ENCODE peak calls at places on chromosomes 4 and X, in five cellular contexts. One of them, this sample, is unnamed.

GRCh38 chrX:136202889-136203288 is 48.3 kb downstream of the MAP7D3 start:
- DNase-seq in HAP-1: no peak
- DNase-seq in colonic mucosa: no peak
- DNase-seq in CD8-positive, alpha-beta memory T cell: no peak
- DNase-seq in mucosa of descending colon: no peak
- DNase-seq in this sample: no peak

GRCh38 chr4:185256444-185256843 is 47.0 kb downstream of the SNX25 start:
- DNase-seq in CD8-positive, alpha-beta memory T cell: no peak
- DNase-seq in mucosa of descending colon: no peak
- DNase-seq in HAP-1: no peak
- DNase-seq in colonic mucosa: no peak
- DNase-seq in this sample: no peak

GRCh38 chr4:24971192-24971591 is 58.4 kb upstream of the CCDC149 start:
- DNase-seq in colonic mucosa: no peak
- DNase-seq in CD8-positive, alpha-beta memory T cell: no peak
- DNase-seq in HAP-1: no peak
- DNase-seq in mucosa of descending colon: no peak
- DNase-seq in this sample: no peak

GRCh38 chr4:150973626-150974250 is 41.3 kb downstream of the LRBA start:
- DNase-seq in HAP-1: no peak
- DNase-seq in CD8-positive, alpha-beta memory T cell: no peak
- DNase-seq in colonic mucosa: no peak
- DNase-seq in mucosa of descending colon: no peak
- DNase-seq in this sample: no peak

GRCh38 chr4:94466923-94467322 is 15.2 kb downstream of the PDLIM5 start:
- DNase-seq in HAP-1: no peak
- DNase-seq in colonic mucosa: no peak
- DNase-seq in CD8-positive, alpha-beta memory T cell: no peak
- DNase-seq in mucosa of descending colon: no peak
- DNase-seq in this sample: no peak

GRCh38 chr4:26273308-26273980 is 47.4 kb upstream of the RBPJ start:
- DNase-seq in HAP-1: no peak
- DNase-seq in CD8-positive, alpha-beta memory T cell: no peak
- DNase-seq in colonic mucosa: no peak
- DNase-seq in mucosa of descending colon: peak; percentile 14
- DNase-seq in this sample: no peak

GRCh38 chr4:154551872-154552686 is 1.9 kb upstream of the PLRG1 start:
- DNase-seq in mucosa of descending colon: peak; percentile 81
- DNase-seq in CD8-positive, alpha-beta memory T cell: peak; percentile 47
- DNase-seq in colonic mucosa: peak; percentile 76
- DNase-seq in HAP-1: peak; percentile 76
- DNase-seq in this sample: peak; percentile 54

GRCh38 chr4:176259330-176260090 is 9.5 kb downstream of the ASB5 start:
- DNase-seq in CD8-positive, alpha-beta memory T cell: no peak
- DNase-seq in mucosa of descending colon: no peak
- DNase-seq in colonic mucosa: no peak
- DNase-seq in HAP-1: no peak
- DNase-seq in this sample: no peak

GRCh38 chr4:102901804-102902203 is 33.0 kb downstream of the CISD2 start:
- DNase-seq in HAP-1: no peak
- DNase-seq in CD8-positive, alpha-beta memory T cell: no peak
- DNase-seq in colonic mucosa: no peak
- DNase-seq in mucosa of descending colon: no peak
- DNase-seq in this sample: no peak

GRCh38 chrX:98068210-98068609 is 1184.5 kb downstream of the RPA4 start:
- DNase-seq in HAP-1: no peak
- DNase-seq in mucosa of descending colon: no peak
- DNase-seq in colonic mucosa: no peak
- DNase-seq in CD8-positive, alpha-beta memory T cell: no peak
- DNase-seq in this sample: no peak

GRCh38 chr4:182486895-182487294 is 243.7 kb downstream of the TENM3 start:
- DNase-seq in mucosa of descending colon: no peak
- DNase-seq in colonic mucosa: no peak
- DNase-seq in HAP-1: no peak
- DNase-seq in CD8-positive, alpha-beta memory T cell: no peak
- DNase-seq in this sample: no peak

GRCh38 chrX:107290019-107290418 is 83.6 kb downstream of the DNAAF6 start:
- DNase-seq in colonic mucosa: no peak
- DNase-seq in CD8-positive, alpha-beta memory T cell: no peak
- DNase-seq in mucosa of descending colon: no peak
- DNase-seq in HAP-1: no peak
- DNase-seq in this sample: no peak

GRCh38 chrX:11929476-11929875 is 171.4 kb downstream of the MSL3 start:
- DNase-seq in CD8-positive, alpha-beta memory T cell: no peak
- DNase-seq in colonic mucosa: no peak
- DNase-seq in mucosa of descending colon: no peak
- DNase-seq in HAP-1: no peak
- DNase-seq in this sample: no peak

GRCh38 chr4:41873380-41874295 is 61.6 kb upstream of the TMEM33 start:
- DNase-seq in HAP-1: no peak
- DNase-seq in colonic mucosa: no peak
- DNase-seq in CD8-positive, alpha-beta memory T cell: no peak
- DNase-seq in mucosa of descending colon: no peak
- DNase-seq in this sample: no peak

GRCh38 chr4:128810871-128811570 is 1.5 kb downstream of the JADE1 start:
- DNase-seq in HAP-1: peak; percentile 94
- DNase-seq in mucosa of descending colon: peak; percentile 79
- DNase-seq in colonic mucosa: peak; percentile 85
- DNase-seq in CD8-positive, alpha-beta memory T cell: peak; percentile 77
- DNase-seq in this sample: peak; percentile 94

GRCh38 chr4:186829740-186830449 is 106.2 kb upstream of the FAT1 start:
- DNase-seq in CD8-positive, alpha-beta memory T cell: no peak
- DNase-seq in HAP-1: no peak
- DNase-seq in mucosa of descending colon: no peak
- DNase-seq in colonic mucosa: no peak
- DNase-seq in this sample: no peak

GRCh38 chr4:125780747-125781146 is 466.0 kb downstream of the FAT4 start:
- DNase-seq in CD8-positive, alpha-beta memory T cell: no peak
- DNase-seq in HAP-1: no peak
- DNase-seq in colonic mucosa: no peak
- DNase-seq in mucosa of descending colon: no peak
- DNase-seq in this sample: no peak

GRCh38 chr4:74540193-74540592 is 95.3 kb downstream of the AREG start:
- DNase-seq in mucosa of descending colon: no peak
- DNase-seq in HAP-1: no peak
- DNase-seq in colonic mucosa: no peak
- DNase-seq in CD8-positive, alpha-beta memory T cell: no peak
- DNase-seq in this sample: no peak

GRCh38 chr4:168566736-168567135 is 69.9 kb downstream of the PALLD start:
- DNase-seq in CD8-positive, alpha-beta memory T cell: no peak
- DNase-seq in mucosa of descending colon: no peak
- DNase-seq in colonic mucosa: no peak
- DNase-seq in HAP-1: no peak
- DNase-seq in this sample: no peak

GRCh38 chr4:185167205-185167604 is 24.1 kb downstream of the SLC25A4 start:
- DNase-seq in colonic mucosa: no peak
- DNase-seq in CD8-positive, alpha-beta memory T cell: no peak
- DNase-seq in HAP-1: no peak
- DNase-seq in mucosa of descending colon: no peak
- DNase-seq in this sample: no peak

GRCh38 chrX:115344885-115345653 is 55.6 kb downstream of the LUZP4 start:
- DNase-seq in colonic mucosa: peak; percentile 73
- DNase-seq in mucosa of descending colon: peak; percentile 65
- DNase-seq in HAP-1: peak; percentile 85
- DNase-seq in CD8-positive, alpha-beta memory T cell: no peak
- DNase-seq in this sample: peak; percentile 81

GRCh38 chrX:115229337-115229991 is 4.4 kb downstream of the LRCH2 start:
- DNase-seq in mucosa of descending colon: no peak
- DNase-seq in colonic mucosa: no peak
- DNase-seq in HAP-1: no peak
- DNase-seq in CD8-positive, alpha-beta memory T cell: no peak
- DNase-seq in this sample: no peak

GRCh38 chr4:5037553-5038551 is 13.4 kb upstream of the STK32B start:
- DNase-seq in mucosa of descending colon: peak; percentile 21
- DNase-seq in HAP-1: no peak
- DNase-seq in CD8-positive, alpha-beta memory T cell: no peak
- DNase-seq in colonic mucosa: no peak
- DNase-seq in this sample: no peak

GRCh38 chr4:76233967-76234678 is 17.4 kb upstream of the FAM47E start:
- DNase-seq in HAP-1: no peak
- DNase-seq in CD8-positive, alpha-beta memory T cell: no peak
- DNase-seq in colonic mucosa: peak; percentile 57
- DNase-seq in mucosa of descending colon: peak; percentile 79
- DNase-seq in this sample: no peak

GRCh38 chrX:10749113-10749512 is 128.7 kb upstream of the MID1 start:
- DNase-seq in CD8-positive, alpha-beta memory T cell: no peak
- DNase-seq in colonic mucosa: no peak
- DNase-seq in mucosa of descending colon: no peak
- DNase-seq in HAP-1: no peak
- DNase-seq in this sample: no peak

GRCh38 chr4:103199009-103199408 is 866 bp upstream of the CENPE start:
- DNase-seq in CD8-positive, alpha-beta memory T cell: no peak
- DNase-seq in mucosa of descending colon: no peak
- DNase-seq in colonic mucosa: no peak
- DNase-seq in HAP-1: no peak
- DNase-seq in this sample: no peak

GRCh38 chrX:80749404-80749803 is 60.3 kb downstream of the BRWD3 start:
- DNase-seq in colonic mucosa: no peak
- DNase-seq in CD8-positive, alpha-beta memory T cell: no peak
- DNase-seq in HAP-1: no peak
- DNase-seq in mucosa of descending colon: no peak
- DNase-seq in this sample: no peak

GRCh38 chrX:134287356-134287755 is 50.4 kb downstream of the CCDC160 start:
- DNase-seq in mucosa of descending colon: no peak
- DNase-seq in HAP-1: no peak
- DNase-seq in CD8-positive, alpha-beta memory T cell: no peak
- DNase-seq in colonic mucosa: no peak
- DNase-seq in this sample: no peak

GRCh38 chr4:144782345-144782744 is 136.4 kb downstream of the HHIP start:
- DNase-seq in HAP-1: no peak
- DNase-seq in colonic mucosa: no peak
- DNase-seq in mucosa of descending colon: no peak
- DNase-seq in CD8-positive, alpha-beta memory T cell: no peak
- DNase-seq in this sample: no peak

DNA sequence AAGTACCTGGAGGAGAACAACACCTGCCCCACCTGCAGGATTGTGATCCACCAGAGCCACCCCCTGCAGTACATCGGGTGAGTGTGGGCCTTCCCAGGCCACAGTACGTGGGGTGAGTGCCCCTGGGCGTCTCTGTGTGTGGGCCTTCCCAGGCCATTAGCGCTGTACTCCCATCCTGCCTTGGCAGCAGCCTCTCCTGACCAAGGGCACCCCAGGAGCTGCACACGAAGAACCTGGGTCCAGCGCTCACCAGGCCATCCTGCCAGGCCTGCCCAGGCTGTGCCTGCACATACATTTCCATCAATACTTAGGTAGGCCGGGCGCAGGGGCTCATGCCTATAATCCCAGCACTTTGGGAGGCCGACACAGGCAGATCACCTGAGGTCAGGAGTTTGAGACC is 29.3 kb downstream of the PCGF3 start:
- DNase-seq in colonic mucosa: no peak
- DNase-seq in mucosa of descending colon: no peak
- DNase-seq in HAP-1: no peak
- DNase-seq in CD8-positive, alpha-beta memory T cell: no peak
- DNase-seq in this sample: no peak
- H3K36me3 ChIP-seq in colonic mucosa: peaks cover 27% of the 10 kb centered on the region
- H3K36me3 ChIP-seq in mucosa of descending colon: no peaks in the 10 kb centered on the region
- H3K36me3 ChIP-seq in HAP-1: peaks cover 60% of the 10 kb centered on the region
- H3K36me3 ChIP-seq in CD8-positive, alpha-beta memory T cell: peaks cover 23% of the 10 kb centered on the region
- H3K36me3 ChIP-seq in this sample: peaks cover 78% of the 10 kb centered on the region

DNA sequence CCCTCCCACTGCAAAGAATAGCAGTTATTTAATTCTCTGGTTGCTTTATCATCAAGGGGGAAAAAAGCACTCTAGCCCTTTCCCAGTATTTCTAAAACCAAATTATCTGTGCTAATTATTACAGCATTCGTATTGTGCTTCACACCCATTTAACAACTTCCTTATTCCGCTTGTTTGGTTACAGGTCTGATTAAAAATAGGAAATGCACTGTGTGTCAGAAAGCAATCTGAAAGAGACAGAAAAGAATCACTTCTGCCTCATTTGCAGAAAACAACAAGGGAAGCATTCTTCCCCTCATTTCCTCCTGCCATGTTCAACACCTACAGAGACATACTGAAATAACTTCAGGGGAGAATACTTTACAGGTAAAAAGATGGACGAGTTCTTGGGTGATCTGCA is 114.9 kb upstream of the MAP3K15 start:
- DNase-seq in HAP-1: no peak
- DNase-seq in CD8-positive, alpha-beta memory T cell: no peak
- DNase-seq in colonic mucosa: no peak
- DNase-seq in mucosa of descending colon: no peak
- DNase-seq in this sample: no peak
- H3K4me1 ChIP-seq in HAP-1: no peaks in the 10 kb centered on the region
- H3K4me1 ChIP-seq in CD8-positive, alpha-beta memory T cell: peaks cover 6% of the 10 kb centered on the region
- H3K4me1 ChIP-seq in colonic mucosa: no peaks in the 10 kb centered on the region
- H3K4me1 ChIP-seq in mucosa of descending colon: peaks cover 17% of the 10 kb centered on the region
- H3K4me1 ChIP-seq in this sample: peaks cover 5% of the 10 kb centered on the region

DNA sequence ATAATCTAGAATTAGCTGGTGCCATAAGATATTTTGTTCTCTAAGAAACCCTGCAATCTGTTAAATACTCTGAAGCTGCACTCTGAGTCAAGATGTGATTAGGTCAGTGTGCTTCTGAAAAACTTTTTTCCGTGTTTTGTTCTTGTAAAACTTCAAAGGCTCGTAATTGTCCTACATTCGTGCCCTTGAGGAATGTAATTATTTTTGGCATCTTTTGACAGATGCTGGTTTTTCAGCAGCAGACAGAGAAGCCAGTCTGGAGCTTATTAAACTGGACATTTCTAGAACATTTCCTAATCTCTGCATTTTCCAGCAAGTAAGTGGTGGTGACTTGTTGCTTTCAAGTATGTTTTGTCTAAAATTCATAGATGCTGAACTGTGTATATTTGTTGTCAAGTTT is 36.8 kb upstream of the TADA2B start:
- DNase-seq in colonic mucosa: no peak
- DNase-seq in mucosa of descending colon: no peak
- DNase-seq in HAP-1: no peak
- DNase-seq in CD8-positive, alpha-beta memory T cell: no peak
- DNase-seq in this sample: no peak
- H3K36me3 ChIP-seq in colonic mucosa: peaks cover 10% of the 10 kb centered on the region
- H3K36me3 ChIP-seq in mucosa of descending colon: peaks cover 10% of the 10 kb centered on the region
- H3K36me3 ChIP-seq in HAP-1: peaks cover 90% of the 10 kb centered on the region
- H3K36me3 ChIP-seq in CD8-positive, alpha-beta memory T cell: peaks cover 51% of the 10 kb centered on the region
- H3K36me3 ChIP-seq in this sample: peaks cover 94% of the 10 kb centered on the region

GRCh38 chr4:2832309-2832980 is 11.2 kb upstream of the ADD1 start:
- DNase-seq in HAP-1: peak; percentile 8
- DNase-seq in CD8-positive, alpha-beta memory T cell: no peak
- DNase-seq in colonic mucosa: no peak
- DNase-seq in mucosa of descending colon: no peak
- DNase-seq in this sample: no peak

GRCh38 chr4:2834001-2834921 is 9.4 kb upstream of the ADD1 start:
- DNase-seq in HAP-1: no peak
- DNase-seq in mucosa of descending colon: no peak
- DNase-seq in CD8-positive, alpha-beta memory T cell: no peak
- DNase-seq in colonic mucosa: no peak
- DNase-seq in this sample: no peak

GRCh38 chr4:2832981-2833670 is 10.5 kb upstream of the ADD1 start:
- DNase-seq in CD8-positive, alpha-beta memory T cell: no peak
- DNase-seq in mucosa of descending colon: no peak
- DNase-seq in HAP-1: no peak
- DNase-seq in colonic mucosa: no peak
- DNase-seq in this sample: no peak

GRCh38 chr4:2831611-2832308 is 11.9 kb upstream of the ADD1 start:
- DNase-seq in HAP-1: no peak
- DNase-seq in colonic mucosa: no peak
- DNase-seq in mucosa of descending colon: no peak
- DNase-seq in CD8-positive, alpha-beta memory T cell: no peak
- DNase-seq in this sample: no peak

GRCh38 chr4:2833671-2834000 is 10.0 kb upstream of the ADD1 start:
- DNase-seq in CD8-positive, alpha-beta memory T cell: no peak
- DNase-seq in colonic mucosa: no peak
- DNase-seq in HAP-1: no peak
- DNase-seq in mucosa of descending colon: no peak
- DNase-seq in this sample: no peak
- H3K4me1 ChIP-seq in CD8-positive, alpha-beta memory T cell: peaks cover 48% of the 10 kb centered on the region
- H3K4me1 ChIP-seq in colonic mucosa: no peaks in the 10 kb centered on the region
- H3K4me1 ChIP-seq in HAP-1: peaks cover 14% of the 10 kb centered on the region
- H3K4me1 ChIP-seq in mucosa of descending colon: peaks cover 12% of the 10 kb centered on the region
- H3K4me1 ChIP-seq in this sample: peaks cover 9% of the 10 kb centered on the region